ENCODE peak calls at places on chromosomes 4 and X, in five cellular contexts. E is HL-60, T is HepG2, J is GM12878, O is HCT116. N is an unnamed sample.

GRCh38 chr4:75634951-75635350 is 4.6 kb upstream of the CDKL2 start:
- DNase-seq in E (no peak), J (no peak), O (no peak), T (no peak), N (no peak)

GRCh38 chr4:141074098-141074878 is 59.0 kb downstream of the RNF150 start:
- DNase-seq in T (no peak), O (no peak), E (no peak), J (no peak), N (no peak)

GRCh38 chrX:77962068-77962902 is 7.2 kb downstream of the PGAM4 start:
- DNase-seq in J (no peak), E (no peak), T (no peak), O (no peak), N (no peak)

GRCh38 chr4:174349156-174349555 is 65.4 kb downstream of the CEP44 start:
- DNase-seq in O (no peak), J (no peak), T (no peak), E (no peak), N (peak; percentile 44)

GRCh38 chrX:63350551-63350950 is 581 bp downstream of the SPIN4 start:
- DNase-seq in T (peak; percentile 6), J (peak; percentile 5), E (peak; percentile 11), O (no peak), N (peak; percentile 24)

GRCh38 chrX:42530027-42530426 is 247.9 kb downstream of the PPP1R2C start:
- DNase-seq in T (no peak), O (no peak), E (no peak), J (no peak), N (peak; percentile 32)

GRCh38 chr4:183343730-183344129 is 21.5 kb upstream of the CLDN24 start:
- DNase-seq in J (no peak), E (no peak), T (no peak), O (no peak), N (no peak)

GRCh38 chr4:36111180-36111579 is 133.1 kb downstream of the ARAP2 start:
- DNase-seq in O (no peak), J (no peak), T (no peak), E (no peak), N (no peak)

GRCh38 chr4:113435893-113436292 is 325.6 kb downstream of the CAMK2D start:
- DNase-seq in E (no peak), T (no peak), J (no peak), O (peak; percentile 84), N (peak; percentile 48)
- TF ChIP-seq POLR2AphosphoS5 in E (no peak), T (no peak), J (no peak), O (peak; percentile 19), N (no peak)

DNA sequence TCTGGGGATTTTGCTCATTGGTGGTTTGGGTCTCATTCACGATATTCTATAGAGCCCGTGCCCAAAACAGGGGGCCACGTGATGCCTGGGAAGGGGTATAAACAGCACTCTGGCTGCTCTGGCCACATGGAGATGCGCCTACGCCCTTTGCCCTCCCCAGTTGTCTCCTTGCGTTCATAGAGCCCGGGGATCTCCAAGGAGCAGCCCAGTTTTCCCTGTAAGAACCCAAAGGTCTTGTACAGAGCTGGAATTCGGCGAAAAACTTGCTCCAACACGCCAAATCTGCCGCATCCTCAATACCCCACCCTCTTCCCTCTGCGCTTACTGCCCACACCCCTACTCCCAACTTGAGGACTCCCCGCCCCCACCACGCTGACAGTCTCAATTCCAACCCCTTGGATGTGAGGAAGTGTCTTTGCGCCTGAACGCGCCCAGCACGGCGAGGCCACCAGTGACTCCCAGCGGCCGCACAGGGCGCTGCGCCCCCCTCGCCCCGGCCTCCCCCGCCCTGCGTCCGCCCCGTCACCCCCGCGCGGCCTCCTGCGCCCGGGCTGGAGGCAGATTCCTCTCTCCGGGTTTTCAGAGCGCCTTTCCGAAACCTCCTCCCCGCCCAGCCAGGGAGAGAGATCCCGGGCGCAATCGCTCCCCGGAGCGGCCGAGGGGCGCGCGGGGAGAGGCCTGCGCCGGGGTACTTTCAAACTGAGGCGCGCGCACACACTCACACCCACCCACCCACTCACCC is at the start of gene NHS:
- DNase-seq in J (no peak), O (peak; percentile 61), T (no peak), E (peak; percentile 13), N (peak; percentile 84)
- TF ChIP-seq REST in J (no peak), O (no peak), T (no peak), E (no peak), N (no peak)

GRCh38 chrX:19513383-19513782 is 1.9 kb downstream of the MAP3K15 start:
- DNase-seq in J (no peak), E (no peak), T (peak; percentile 53), O (no peak), N (peak; percentile 11)

GRCh38 chrX:19514791-19515614 is at the start of gene MAP3K15:
- DNase-seq in O (no peak), E (peak; percentile 16), J (no peak), T (peak; percentile 13), N (peak; percentile 61)

GRCh38 chrX:19512961-19513360 is 2.3 kb downstream of the MAP3K15 start:
- DNase-seq in J (no peak), T (no peak), E (no peak), O (no peak), N (no peak)

GRCh38 chrX:19517965-19518364 is 2.7 kb upstream of the MAP3K15 start:
- DNase-seq in O (no peak), E (no peak), T (no peak), J (no peak), N (no peak)

GRCh38 chrX:19515615-19516105 is 352 bp upstream of the MAP3K15 start:
- DNase-seq in J (no peak), E (no peak), O (no peak), T (no peak), N (peak; percentile 25)
- H3K4me3 ChIP-seq in J (peak overlapping the region; percentile 27), E (peak overlapping the region; percentile 39), O (peak overlapping the region; percentile 32), T (peak overlapping the region; percentile 61), N (peak overlapping the region; percentile 63)

DNA sequence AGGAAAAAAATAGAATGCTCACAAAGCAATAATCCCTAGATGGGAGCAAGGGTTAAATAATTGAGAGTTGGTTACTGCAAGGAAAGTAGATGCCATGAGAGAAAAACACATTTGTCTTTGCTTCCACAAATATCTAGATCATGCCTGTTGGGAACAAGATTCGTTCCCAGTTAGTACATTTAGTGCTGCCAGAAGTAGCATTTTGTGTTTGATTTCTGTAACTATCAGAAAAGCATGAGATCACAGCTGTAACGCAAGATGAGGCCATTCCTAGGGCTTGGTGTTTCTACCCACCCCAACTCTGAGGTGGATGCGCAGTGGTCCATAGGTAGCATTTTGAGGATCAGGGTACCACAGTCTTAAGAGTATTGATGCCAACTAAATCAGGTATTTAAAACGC is 20.4 kb upstream of the PDK3 start:
- DNase-seq in E (no peak), T (no peak), J (no peak), O (no peak), N (no peak)
- TF ChIP-seq POLR2AphosphoS5 in E (no peak), T (no peak), J (no peak), O (no peak), N (no peak)

DNA sequence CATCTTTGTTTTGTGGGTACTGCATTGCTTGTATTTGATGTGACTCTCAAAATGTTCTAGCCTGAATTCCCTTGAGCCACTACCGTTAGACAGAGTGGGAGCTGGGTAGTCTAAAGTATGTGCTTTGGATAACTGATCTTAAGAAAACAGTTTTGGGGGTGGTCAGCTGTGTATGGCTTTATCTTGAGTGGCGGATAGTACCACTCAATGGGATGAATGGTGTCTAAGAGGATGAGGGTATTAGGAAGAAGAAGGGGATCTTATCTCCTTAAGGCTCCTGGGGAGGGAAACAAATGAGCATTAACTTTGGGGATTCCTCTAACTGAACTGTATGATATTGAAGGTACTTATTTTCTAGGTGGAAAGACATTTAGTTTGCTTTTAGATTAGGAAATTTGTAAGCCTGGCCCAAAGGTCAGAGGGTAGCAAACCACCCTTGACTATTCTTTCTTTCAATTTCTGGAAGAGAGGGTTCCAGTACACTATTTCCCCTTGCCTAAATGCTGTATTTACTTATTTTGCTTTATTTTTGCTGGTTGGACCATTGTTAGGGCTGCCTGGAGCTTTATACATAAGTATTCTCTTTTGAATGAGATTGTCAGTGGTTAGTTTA is 11.3 kb downstream of the BMP2K start:
- DNase-seq in T (no peak), J (no peak), O (no peak), E (no peak), N (no peak)
- TF ChIP-seq REST in T (no peak), J (no peak), O (no peak), E (no peak), N (no peak)

GRCh38 chrX:18872621-18873020 is 111.3 kb downstream of the PHKA2 start:
- DNase-seq in J (no peak), O (no peak), T (no peak), E (no peak), N (no peak)

GRCh38 chrX:18871970-18872369 is 111.9 kb downstream of the PHKA2 start:
- DNase-seq in T (no peak), O (no peak), J (no peak), E (no peak), N (no peak)

GRCh38 chrX:18873836-18874235 is 110.1 kb downstream of the PHKA2 start:
- DNase-seq in J (no peak), O (no peak), T (no peak), E (no peak), N (no peak)

GRCh38 chrX:18874560-18875255 is 109.2 kb downstream of the PHKA2 start:
- DNase-seq in E (no peak), O (no peak), J (no peak), T (no peak), N (no peak)

DNA sequence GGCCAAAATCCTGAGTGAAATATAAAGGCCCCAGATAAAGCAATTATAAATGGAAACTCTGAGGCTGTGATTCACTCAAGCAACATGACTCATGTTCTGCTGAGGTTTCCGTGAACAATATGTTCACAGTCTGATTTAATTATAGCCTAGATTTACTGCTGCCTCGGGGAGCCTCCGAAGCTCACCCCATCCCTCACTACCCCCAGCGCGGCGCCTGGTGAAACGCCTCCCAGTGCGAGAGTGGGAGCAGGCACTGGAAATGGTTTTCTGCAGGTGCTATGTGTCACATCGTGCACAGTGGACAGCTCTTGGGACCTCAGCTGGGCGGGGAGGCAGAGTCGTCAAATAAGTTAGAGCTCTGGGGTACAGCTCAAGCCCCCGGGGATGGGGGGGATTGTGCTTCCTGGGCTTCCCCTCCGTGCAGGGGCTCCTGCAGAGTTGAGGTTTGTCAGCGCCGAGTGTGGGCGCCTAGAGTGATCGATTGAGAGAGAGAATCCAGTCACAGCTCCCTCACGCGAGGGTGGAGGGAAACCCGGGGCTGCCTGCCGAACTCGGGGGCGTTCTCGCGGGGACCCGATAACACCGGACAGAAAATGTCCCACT is 110.6 kb downstream of the PHKA2 start:
- DNase-seq in O (peak; percentile 8), E (no peak), J (no peak), T (no peak), N (no peak)
- H3K4me3 ChIP-seq in O (no peak overlapping the region), E (no peak overlapping the region), J (no peak overlapping the region), T (no peak overlapping the region), N (no peak overlapping the region)

GRCh38 chrX:153958605-153959004 is 13.0 kb downstream of the HCFC1 start:
- DNase-seq in T (no peak), E (no peak), O (no peak), J (no peak), N (no peak)
- TF ChIP-seq POLR2AphosphoS5 in T (no peak), E (no peak), O (no peak), J (no peak), N (no peak)

DNA sequence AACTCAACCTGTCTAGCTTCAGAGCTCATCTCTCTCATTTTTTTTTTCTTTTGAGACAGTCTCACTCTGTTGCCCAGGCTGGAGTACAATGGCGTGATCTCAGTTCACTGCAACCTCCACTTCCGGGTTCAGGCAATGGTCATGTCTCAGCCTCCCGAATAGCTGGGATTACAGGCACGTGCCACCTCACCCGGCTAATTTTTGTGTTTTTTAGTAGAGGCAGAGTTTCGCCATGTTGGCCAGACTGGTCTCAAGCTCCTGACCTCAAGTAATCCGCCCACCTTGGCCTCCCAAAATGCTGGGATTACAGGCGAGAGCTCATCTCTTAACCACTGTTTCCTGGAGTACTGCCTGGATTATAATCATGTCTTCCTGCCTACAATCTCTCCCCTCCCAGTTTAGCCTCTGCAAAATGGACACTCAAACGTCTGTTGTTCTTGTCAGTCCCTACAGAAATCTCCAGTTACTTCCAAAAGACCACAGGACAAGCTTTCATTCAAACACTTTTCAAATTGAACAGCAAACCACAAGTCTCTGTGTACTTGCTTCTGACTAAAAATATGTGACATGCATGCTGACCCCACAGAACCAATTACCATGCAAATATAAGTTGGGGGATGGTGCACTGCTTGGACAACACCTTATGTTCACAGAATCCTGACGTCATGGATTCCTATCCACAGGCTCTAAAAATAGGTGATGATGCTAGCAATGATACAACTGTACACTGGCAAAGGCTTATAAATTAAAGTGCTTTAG is 137.2 kb downstream of the SH3KBP1 start:
- DNase-seq in O (no peak), T (no peak), J (peak; percentile 68), E (no peak), N (no peak)
- TF ChIP-seq REST in O (no peak), T (no peak), J (no peak), E (no peak), N (no peak)